ENCODE peak calls at places on chromosomes 13 and 19, in six cellular contexts. F is stimulated activated CD4-positive, alpha-beta T cell treated with anti-CD3 and anti-CD28 coated beads, Interleukin-4, amount 100 ng/mL, for 4 hours; T is LHCN-M2; E is non-pigmented ciliary epithelial cell; Y is IMR-90; R is A549. Z is an unnamed sample.

GRCh38 chr13:80082396-80083096 is 258.4 kb downstream of the SPRY2 start:
- DNase-seq in F (no peak), T (peak; percentile 63), E (peak; percentile 61), Y (peak; percentile 74), R (no peak), Z (no peak)

GRCh38 chr19:3178377-3178972 is at the start of gene S1PR4:
- DNase-seq in F (peak; percentile 51), T (no peak), E (no peak), Y (no peak), R (no peak), Z (no peak)

GRCh38 chr13:37651891-37652290 is 53.3 kb upstream of the POSTN start:
- DNase-seq in F (no peak), T (peak; percentile 58), E (no peak), Y (no peak), R (no peak), Z (no peak)

GRCh38 chr19:38953677-38954076 is 21.9 kb downstream of the FBXO17 start:
- DNase-seq in F (no peak), T (no peak), E (no peak), Y (no peak), R (no peak), Z (no peak)

GRCh38 chr19:1466461-1467227 is 12.4 kb downstream of the C19orf25 start:
- DNase-seq in F (no peak), T (no peak), E (no peak), Y (no peak), R (no peak), Z (no peak)

GRCh38 chr13:109968876-109969577 is 182.6 kb upstream of the IRS2 start:
- DNase-seq in F (no peak), T (no peak), E (no peak), Y (no peak), R (no peak), Z (no peak)

GRCh38 chr13:64740493-64740892 is 2489.6 kb downstream of the PCDH9 start:
- DNase-seq in F (no peak), T (no peak), E (no peak), Y (no peak), R (no peak), Z (no peak)

GRCh38 chr13:70893832-70894231 is 785.6 kb upstream of the KLHL1 start:
- DNase-seq in F (no peak), T (no peak), E (peak; percentile 30), Y (no peak), R (no peak), Z (no peak)

GRCh38 chr13:106373304-106373988 is 162.0 kb downstream of the EFNB2 start:
- DNase-seq in F (no peak), T (no peak), E (no peak), Y (no peak), R (no peak), Z (no peak)

GRCh38 chr19:17200408-17201079 is 14.6 kb upstream of the USE1 start:
- DNase-seq in F (no peak), T (no peak), E (no peak), Y (no peak), R (no peak), Z (peak; percentile 70)

GRCh38 chr19:8334458-8335342 is 8.4 kb downstream of the KANK3 start:
- DNase-seq in F (peak; percentile 23), T (peak; percentile 74), E (no peak), Y (peak; percentile 74), R (peak; percentile 76), Z (peak; percentile 93)

GRCh38 chr19:887072-887471 is 5.9 kb downstream of the MED16 start:
- DNase-seq in F (no peak), T (peak; percentile 60), E (no peak), Y (peak; percentile 67), R (no peak), Z (no peak)

GRCh38 chr13:22703601-22704209 is 477.1 kb upstream of the SGCG start:
- DNase-seq in F (no peak), T (peak; percentile 96), E (no peak), Y (no peak), R (no peak), Z (no peak)

GRCh38 chr13:75587679-75588078 is 38.1 kb downstream of the UCHL3 start:
- DNase-seq in F (no peak), T (no peak), E (no peak), Y (peak; percentile 4), R (no peak), Z (peak; percentile 7)

GRCh38 chr19:50025794-50026549 is at the start of gene ZNF473:
- DNase-seq in F (peak; percentile 82), T (peak; percentile 95), E (peak; percentile 71), Y (peak; percentile 94), R (peak; percentile 97), Z (peak; percentile 74)

GRCh38 chr19:34675919-34676318 is 1.0 kb downstream of the SCGB2B2 start:
- DNase-seq in F (no peak), T (no peak), E (no peak), Y (no peak), R (no peak), Z (no peak)

GRCh38 chr13:88196106-88196505 is 524.9 kb downstream of the SLITRK5 start:
- DNase-seq in F (no peak), T (no peak), E (no peak), Y (no peak), R (no peak), Z (no peak)

GRCh38 chr13:87234981-87235380 is 436.2 kb upstream of the SLITRK5 start:
- DNase-seq in F (no peak), T (peak; percentile 96), E (peak; percentile 73), Y (peak; percentile 64), R (no peak), Z (no peak)

GRCh38 chr13:106570354-106570822 is 2.5 kb upstream of the ARGLU1 start:
- DNase-seq in F (peak; percentile 52), T (no peak), E (no peak), Y (peak; percentile 61), R (peak; percentile 52), Z (peak; percentile 15)